ENCODE peak calls at places on chromosomes 4 and X, in nine cellular contexts. One of them, this sample, is unnamed.

GRCh38 chr4:36399762-36400353 is 118.4 kb downstream of the DTHD1 start:
- DNase-seq in GM12865: peak
- DNase-seq in CD4-positive, alpha-beta memory T cell: peak
- DNase-seq in stimulated activated CD8-positive, alpha-beta memory T cell treated with anti-CD3 and anti-CD28 coated beads, Interleukin-7, amount 100 ng/mL, for 1 hour: no peak
- DNase-seq in GM23338: peak
- DNase-seq in T-helper 2 cell: no peak
- DNase-seq in B cell: peak
- DNase-seq in germinal center: no peak
- DNase-seq in lower leg skin: no peak
- DNase-seq in this sample: peak

GRCh38 chr4:179097741-179098140 is 1655.5 kb upstream of the AGA start:
- DNase-seq in GM12865: peak
- DNase-seq in stimulated activated CD8-positive, alpha-beta memory T cell treated with anti-CD3 and anti-CD28 coated beads, Interleukin-7, amount 100 ng/mL, for 1 hour: no peak
- DNase-seq in CD4-positive, alpha-beta memory T cell: no peak
- DNase-seq in lower leg skin: no peak
- DNase-seq in T-helper 2 cell: no peak
- DNase-seq in GM23338: peak
- DNase-seq in B cell: no peak
- DNase-seq in germinal center: no peak
- DNase-seq in this sample: peak

GRCh38 chr4:186765138-186765537 is 41.5 kb upstream of the FAT1 start:
- DNase-seq in B cell: no peak
- DNase-seq in T-helper 2 cell: no peak
- DNase-seq in GM23338: peak
- DNase-seq in stimulated activated CD8-positive, alpha-beta memory T cell treated with anti-CD3 and anti-CD28 coated beads, Interleukin-7, amount 100 ng/mL, for 1 hour: no peak
- DNase-seq in CD4-positive, alpha-beta memory T cell: no peak
- DNase-seq in germinal center: no peak
- DNase-seq in GM12865: no peak
- DNase-seq in lower leg skin: no peak
- DNase-seq in this sample: peak

GRCh38 chrX:40050532-40050931 is 47.2 kb downstream of the BCOR start:
- DNase-seq in germinal center: no peak
- DNase-seq in GM12865: no peak
- DNase-seq in stimulated activated CD8-positive, alpha-beta memory T cell treated with anti-CD3 and anti-CD28 coated beads, Interleukin-7, amount 100 ng/mL, for 1 hour: no peak
- DNase-seq in lower leg skin: peak
- DNase-seq in GM23338: no peak
- DNase-seq in B cell: no peak
- DNase-seq in T-helper 2 cell: no peak
- DNase-seq in CD4-positive, alpha-beta memory T cell: no peak
- DNase-seq in this sample: peak

GRCh38 chr4:116358633-116359222 is 726.6 kb downstream of the TRAM1L1 start:
- DNase-seq in GM12865: peak
- DNase-seq in T-helper 2 cell: no peak
- DNase-seq in lower leg skin: peak
- DNase-seq in germinal center: peak
- DNase-seq in stimulated activated CD8-positive, alpha-beta memory T cell treated with anti-CD3 and anti-CD28 coated beads, Interleukin-7, amount 100 ng/mL, for 1 hour: no peak
- DNase-seq in CD4-positive, alpha-beta memory T cell: no peak
- DNase-seq in B cell: peak
- DNase-seq in GM23338: peak
- DNase-seq in this sample: peak

GRCh38 chr4:6199344-6199921 is 916 bp downstream of the JAKMIP1 start:
- DNase-seq in GM23338: peak
- DNase-seq in stimulated activated CD8-positive, alpha-beta memory T cell treated with anti-CD3 and anti-CD28 coated beads, Interleukin-7, amount 100 ng/mL, for 1 hour: no peak
- DNase-seq in B cell: no peak
- DNase-seq in GM12865: peak
- DNase-seq in T-helper 2 cell: no peak
- DNase-seq in germinal center: peak
- DNase-seq in CD4-positive, alpha-beta memory T cell: peak
- DNase-seq in lower leg skin: peak
- DNase-seq in this sample: peak

GRCh38 chr4:178599521-178599920 is 1157.3 kb upstream of the AGA start:
- DNase-seq in CD4-positive, alpha-beta memory T cell: no peak
- DNase-seq in B cell: no peak
- DNase-seq in stimulated activated CD8-positive, alpha-beta memory T cell treated with anti-CD3 and anti-CD28 coated beads, Interleukin-7, amount 100 ng/mL, for 1 hour: no peak
- DNase-seq in germinal center: no peak
- DNase-seq in GM23338: peak
- DNase-seq in GM12865: no peak
- DNase-seq in T-helper 2 cell: no peak
- DNase-seq in lower leg skin: no peak
- DNase-seq in this sample: peak

GRCh38 chr4:20528508-20528907 is 171.8 kb upstream of the PACRGL start:
- DNase-seq in GM23338: no peak
- DNase-seq in B cell: no peak
- DNase-seq in germinal center: no peak
- DNase-seq in GM12865: no peak
- DNase-seq in stimulated activated CD8-positive, alpha-beta memory T cell treated with anti-CD3 and anti-CD28 coated beads, Interleukin-7, amount 100 ng/mL, for 1 hour: no peak
- DNase-seq in lower leg skin: no peak
- DNase-seq in CD4-positive, alpha-beta memory T cell: no peak
- DNase-seq in T-helper 2 cell: no peak
- DNase-seq in this sample: no peak

GRCh38 chr4:1530356-1530755 is 124.1 kb upstream of the NKX1-1 start:
- DNase-seq in B cell: no peak
- DNase-seq in lower leg skin: no peak
- DNase-seq in GM12865: no peak
- DNase-seq in germinal center: no peak
- DNase-seq in stimulated activated CD8-positive, alpha-beta memory T cell treated with anti-CD3 and anti-CD28 coated beads, Interleukin-7, amount 100 ng/mL, for 1 hour: no peak
- DNase-seq in T-helper 2 cell: no peak
- DNase-seq in CD4-positive, alpha-beta memory T cell: no peak
- DNase-seq in GM23338: no peak
- DNase-seq in this sample: no peak

GRCh38 chrX:149837639-149838038 is 43.3 kb upstream of the MAGEA8 start:
- DNase-seq in germinal center: no peak
- DNase-seq in GM23338: no peak
- DNase-seq in CD4-positive, alpha-beta memory T cell: no peak
- DNase-seq in stimulated activated CD8-positive, alpha-beta memory T cell treated with anti-CD3 and anti-CD28 coated beads, Interleukin-7, amount 100 ng/mL, for 1 hour: no peak
- DNase-seq in lower leg skin: no peak
- DNase-seq in T-helper 2 cell: no peak
- DNase-seq in GM12865: peak
- DNase-seq in B cell: no peak
- DNase-seq in this sample: no peak

GRCh38 chrX:56786889-56787733 is 58.1 kb downstream of the NBDY start:
- DNase-seq in germinal center: no peak
- DNase-seq in stimulated activated CD8-positive, alpha-beta memory T cell treated with anti-CD3 and anti-CD28 coated beads, Interleukin-7, amount 100 ng/mL, for 1 hour: no peak
- DNase-seq in CD4-positive, alpha-beta memory T cell: no peak
- DNase-seq in lower leg skin: peak
- DNase-seq in B cell: no peak
- DNase-seq in GM12865: no peak
- DNase-seq in GM23338: no peak
- DNase-seq in T-helper 2 cell: no peak
- DNase-seq in this sample: no peak

GRCh38 chr4:117831060-117831683 is 203.1 kb upstream of the NDST3 start:
- DNase-seq in B cell: no peak
- DNase-seq in T-helper 2 cell: no peak
- DNase-seq in germinal center: no peak
- DNase-seq in lower leg skin: no peak
- DNase-seq in GM23338: peak
- DNase-seq in CD4-positive, alpha-beta memory T cell: no peak
- DNase-seq in GM12865: no peak
- DNase-seq in stimulated activated CD8-positive, alpha-beta memory T cell treated with anti-CD3 and anti-CD28 coated beads, Interleukin-7, amount 100 ng/mL, for 1 hour: no peak
- DNase-seq in this sample: no peak

GRCh38 chr4:15003891-15004700 is 1.8 kb downstream of the CPEB2 start:
- DNase-seq in stimulated activated CD8-positive, alpha-beta memory T cell treated with anti-CD3 and anti-CD28 coated beads, Interleukin-7, amount 100 ng/mL, for 1 hour: peak
- DNase-seq in CD4-positive, alpha-beta memory T cell: peak
- DNase-seq in GM12865: peak
- DNase-seq in B cell: peak
- DNase-seq in T-helper 2 cell: peak
- DNase-seq in germinal center: peak
- DNase-seq in lower leg skin: peak
- DNase-seq in GM23338: peak
- DNase-seq in this sample: peak

This sample was measured in DMS53.